ENCODE peak calls at places on chromosome 18, in seven cellular contexts. One of them, this sample, is unnamed.

GRCh38 chr18:49892148-49892924 is 79.0 kb upstream of the ACAA2 start:
- DNase-seq in astrocyte of the spinal cord: peak; percentile 41
- DNase-seq in neural progenitor cell: no peak
- DNase-seq in GM12865: no peak
- DNase-seq in ovary: no peak
- DNase-seq in tibial artery: no peak
- DNase-seq in cardiac fibroblast: no peak
- DNase-seq in this sample: no peak

GRCh38 chr18:741931-742512 is 29.6 kb upstream of the ENOSF1 start:
- DNase-seq in neural progenitor cell: peak; percentile 28
- DNase-seq in ovary: no peak
- DNase-seq in GM12865: peak; percentile 62
- DNase-seq in tibial artery: no peak
- DNase-seq in cardiac fibroblast: peak; percentile 71
- DNase-seq in astrocyte of the spinal cord: peak; percentile 60
- DNase-seq in this sample: no peak

GRCh38 chr18:24176727-24177416 is 38.0 kb downstream of the CABYR start:
- DNase-seq in tibial artery: no peak
- DNase-seq in ovary: peak; percentile 48
- DNase-seq in astrocyte of the spinal cord: peak; percentile 48
- DNase-seq in GM12865: peak; percentile 85
- DNase-seq in cardiac fibroblast: peak; percentile 69
- DNase-seq in neural progenitor cell: peak; percentile 86
- DNase-seq in this sample: no peak

GRCh38 chr18:55688066-55688465 is 100.1 kb upstream of the TCF4 start:
- DNase-seq in astrocyte of the spinal cord: no peak
- DNase-seq in cardiac fibroblast: no peak
- DNase-seq in ovary: no peak
- DNase-seq in tibial artery: no peak
- DNase-seq in GM12865: no peak
- DNase-seq in neural progenitor cell: no peak
- DNase-seq in this sample: no peak

GRCh38 chr18:36074435-36074834 is 7.1 kb upstream of the RPRD1A start:
- DNase-seq in cardiac fibroblast: no peak
- DNase-seq in neural progenitor cell: no peak
- DNase-seq in ovary: no peak
- DNase-seq in astrocyte of the spinal cord: no peak
- DNase-seq in GM12865: no peak
- DNase-seq in tibial artery: no peak
- DNase-seq in this sample: no peak

GRCh38 chr18:64037812-64038414 is 68.0 kb downstream of the SERPINB8 start:
- DNase-seq in GM12865: peak; percentile 49
- DNase-seq in neural progenitor cell: peak; percentile 62
- DNase-seq in astrocyte of the spinal cord: peak; percentile 49
- DNase-seq in ovary: no peak
- DNase-seq in tibial artery: no peak
- DNase-seq in cardiac fibroblast: peak; percentile 24
- DNase-seq in this sample: no peak

GRCh38 chr18:54904521-54904920 is 54.7 kb downstream of the CCDC68 start:
- DNase-seq in neural progenitor cell: no peak
- DNase-seq in ovary: no peak
- DNase-seq in GM12865: no peak
- DNase-seq in tibial artery: no peak
- DNase-seq in astrocyte of the spinal cord: no peak
- DNase-seq in cardiac fibroblast: no peak
- DNase-seq in this sample: no peak

GRCh38 chr18:77067315-77068061 is 65.1 kb downstream of the MBP start:
- DNase-seq in astrocyte of the spinal cord: peak; percentile 96
- DNase-seq in neural progenitor cell: no peak
- DNase-seq in cardiac fibroblast: peak; percentile 95
- DNase-seq in GM12865: peak; percentile 84
- DNase-seq in ovary: peak; percentile 69
- DNase-seq in tibial artery: peak; percentile 86
- DNase-seq in this sample: no peak

GRCh38 chr18:45275367-45276113 is 339.7 kb upstream of the SLC14A2 start:
- DNase-seq in cardiac fibroblast: peak; percentile 46
- DNase-seq in GM12865: peak; percentile 49
- DNase-seq in astrocyte of the spinal cord: peak; percentile 42
- DNase-seq in tibial artery: no peak
- DNase-seq in ovary: no peak
- DNase-seq in neural progenitor cell: peak; percentile 37
- DNase-seq in this sample: no peak

GRCh38 chr18:32877371-32877770 is 104.5 kb upstream of the KLHL14 start:
- DNase-seq in cardiac fibroblast: no peak
- DNase-seq in neural progenitor cell: no peak
- DNase-seq in astrocyte of the spinal cord: no peak
- DNase-seq in GM12865: no peak
- DNase-seq in ovary: no peak
- DNase-seq in tibial artery: no peak
- DNase-seq in this sample: no peak

GRCh38 chr18:25289040-25289631 is 62.8 kb downstream of the ZNF521 start:
- DNase-seq in neural progenitor cell: no peak
- DNase-seq in astrocyte of the spinal cord: peak; percentile 95
- DNase-seq in tibial artery: no peak
- DNase-seq in GM12865: no peak
- DNase-seq in ovary: no peak
- DNase-seq in cardiac fibroblast: peak; percentile 92
- DNase-seq in this sample: no peak

GRCh38 chr18:5420909-5421308 is 122.9 kb downstream of the EPB41L3 start:
- DNase-seq in astrocyte of the spinal cord: no peak
- DNase-seq in neural progenitor cell: no peak
- DNase-seq in GM12865: no peak
- DNase-seq in tibial artery: no peak
- DNase-seq in cardiac fibroblast: no peak
- DNase-seq in ovary: no peak
- DNase-seq in this sample: no peak

GRCh38 chr18:45590060-45590537 is 25.2 kb upstream of the SLC14A2 start:
- DNase-seq in tibial artery: no peak
- DNase-seq in ovary: no peak
- DNase-seq in astrocyte of the spinal cord: peak; percentile 77
- DNase-seq in neural progenitor cell: no peak
- DNase-seq in cardiac fibroblast: peak; percentile 54
- DNase-seq in GM12865: no peak
- DNase-seq in this sample: no peak

GRCh38 chr18:58102020-58102419 is 58.0 kb downstream of the NEDD4L start:
- DNase-seq in astrocyte of the spinal cord: no peak
- DNase-seq in neural progenitor cell: no peak
- DNase-seq in GM12865: no peak
- DNase-seq in ovary: no peak
- DNase-seq in cardiac fibroblast: no peak
- DNase-seq in tibial artery: no peak
- DNase-seq in this sample: no peak

GRCh38 chr18:77113361-77114069 is 19.1 kb downstream of the MBP start:
- DNase-seq in tibial artery: peak; percentile 48
- DNase-seq in GM12865: no peak
- DNase-seq in ovary: no peak
- DNase-seq in neural progenitor cell: no peak
- DNase-seq in cardiac fibroblast: no peak
- DNase-seq in astrocyte of the spinal cord: no peak
- DNase-seq in this sample: no peak

GRCh38 chr18:44325903-44326650 is 354.6 kb upstream of the SETBP1 start:
- DNase-seq in ovary: no peak
- DNase-seq in GM12865: peak; percentile 54
- DNase-seq in tibial artery: no peak
- DNase-seq in astrocyte of the spinal cord: peak; percentile 72
- DNase-seq in neural progenitor cell: peak; percentile 87
- DNase-seq in cardiac fibroblast: peak; percentile 84
- DNase-seq in this sample: no peak

GRCh38 chr18:63683152-63683551 is 19.6 kb upstream of the SERPINB11 start:
- DNase-seq in GM12865: no peak
- DNase-seq in neural progenitor cell: peak; percentile 58
- DNase-seq in tibial artery: no peak
- DNase-seq in astrocyte of the spinal cord: peak; percentile 85
- DNase-seq in cardiac fibroblast: peak; percentile 90
- DNase-seq in ovary: no peak
- DNase-seq in this sample: peak; percentile 75

GRCh38 chr18:35047697-35048292 is 6.6 kb downstream of the MAPRE2 start:
- DNase-seq in tibial artery: no peak
- DNase-seq in cardiac fibroblast: no peak
- DNase-seq in neural progenitor cell: no peak
- DNase-seq in GM12865: no peak
- DNase-seq in ovary: no peak
- DNase-seq in astrocyte of the spinal cord: no peak
- DNase-seq in this sample: no peak

GRCh38 chr18:35050638-35051287 is 9.6 kb downstream of the MAPRE2 start:
- DNase-seq in astrocyte of the spinal cord: no peak
- DNase-seq in GM12865: peak; percentile 12
- DNase-seq in ovary: no peak
- DNase-seq in cardiac fibroblast: peak; percentile 63
- DNase-seq in tibial artery: no peak
- DNase-seq in neural progenitor cell: no peak
- DNase-seq in this sample: no peak

GRCh38 chr18:35050004-35050623 is 8.9 kb downstream of the MAPRE2 start:
- DNase-seq in cardiac fibroblast: peak; percentile 33
- DNase-seq in tibial artery: no peak
- DNase-seq in GM12865: peak; percentile 16
- DNase-seq in ovary: no peak
- DNase-seq in astrocyte of the spinal cord: peak; percentile 30
- DNase-seq in neural progenitor cell: no peak
- DNase-seq in this sample: no peak

GRCh38 chr18:35051978-35052377 is 10.8 kb downstream of the MAPRE2 start:
- DNase-seq in ovary: no peak
- DNase-seq in neural progenitor cell: no peak
- DNase-seq in astrocyte of the spinal cord: peak; percentile 32
- DNase-seq in tibial artery: no peak
- DNase-seq in GM12865: no peak
- DNase-seq in cardiac fibroblast: peak; percentile 36
- DNase-seq in this sample: no peak

DNA sequence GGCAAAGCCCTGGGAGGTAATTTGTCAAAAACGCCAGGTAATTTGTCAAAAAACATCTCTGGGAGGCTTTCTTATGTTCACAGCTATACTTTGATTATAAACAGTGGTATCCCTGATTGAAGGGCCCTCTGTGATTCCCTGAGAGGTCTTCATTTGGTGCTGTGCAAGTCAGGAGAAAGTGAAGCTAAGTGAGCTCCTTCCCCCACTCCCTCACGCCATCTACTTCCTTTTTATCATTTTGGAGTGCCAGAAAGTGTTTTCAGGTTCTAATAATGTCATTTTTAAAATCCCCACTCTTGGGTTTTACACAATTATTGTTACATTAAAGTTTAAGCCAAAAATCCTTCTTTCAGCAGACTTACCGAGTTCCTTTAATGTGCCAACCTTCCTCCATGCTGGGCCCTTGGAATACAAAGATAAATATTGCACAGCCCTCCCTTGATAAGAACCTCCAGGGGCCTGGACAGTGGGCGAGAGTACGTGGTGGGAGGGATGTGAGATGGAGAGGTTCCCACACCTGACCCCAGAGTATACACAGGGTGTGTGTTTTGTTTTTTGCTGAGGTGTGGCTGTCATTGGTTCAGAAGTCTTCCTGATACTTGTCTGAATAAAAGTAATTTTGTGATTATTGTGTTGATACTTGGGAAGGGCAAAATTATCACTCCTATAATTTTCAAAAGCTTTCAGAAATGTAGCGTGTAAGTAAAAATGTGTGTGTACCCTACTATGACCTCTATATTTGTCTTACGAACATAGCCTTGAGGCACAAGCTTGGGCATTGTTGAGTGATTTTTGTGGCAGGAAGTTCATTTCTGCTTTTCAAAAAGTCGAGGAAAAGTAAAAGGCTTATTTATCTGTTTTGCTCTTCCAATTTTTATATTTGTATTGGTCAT is 8.1 kb downstream of the MAPRE2 start:
- DNase-seq in tibial artery: no peak
- DNase-seq in astrocyte of the spinal cord: no peak
- DNase-seq in GM12865: peak; percentile 39
- DNase-seq in neural progenitor cell: no peak
- DNase-seq in cardiac fibroblast: no peak
- DNase-seq in ovary: no peak
- DNase-seq in this sample: no peak
- H3K4me3 ChIP-seq in tibial artery: no peak overlapping the region
- H3K4me3 ChIP-seq in astrocyte of the spinal cord: no peak overlapping the region
- H3K4me3 ChIP-seq in GM12865: peak overlapping the region; percentile 54
- H3K4me3 ChIP-seq in neural progenitor cell: no peak overlapping the region
- H3K4me3 ChIP-seq in cardiac fibroblast: no peak overlapping the region
- H3K4me3 ChIP-seq in ovary: no peak overlapping the region
- H3K4me3 ChIP-seq in this sample: no peak overlapping the region

DNA sequence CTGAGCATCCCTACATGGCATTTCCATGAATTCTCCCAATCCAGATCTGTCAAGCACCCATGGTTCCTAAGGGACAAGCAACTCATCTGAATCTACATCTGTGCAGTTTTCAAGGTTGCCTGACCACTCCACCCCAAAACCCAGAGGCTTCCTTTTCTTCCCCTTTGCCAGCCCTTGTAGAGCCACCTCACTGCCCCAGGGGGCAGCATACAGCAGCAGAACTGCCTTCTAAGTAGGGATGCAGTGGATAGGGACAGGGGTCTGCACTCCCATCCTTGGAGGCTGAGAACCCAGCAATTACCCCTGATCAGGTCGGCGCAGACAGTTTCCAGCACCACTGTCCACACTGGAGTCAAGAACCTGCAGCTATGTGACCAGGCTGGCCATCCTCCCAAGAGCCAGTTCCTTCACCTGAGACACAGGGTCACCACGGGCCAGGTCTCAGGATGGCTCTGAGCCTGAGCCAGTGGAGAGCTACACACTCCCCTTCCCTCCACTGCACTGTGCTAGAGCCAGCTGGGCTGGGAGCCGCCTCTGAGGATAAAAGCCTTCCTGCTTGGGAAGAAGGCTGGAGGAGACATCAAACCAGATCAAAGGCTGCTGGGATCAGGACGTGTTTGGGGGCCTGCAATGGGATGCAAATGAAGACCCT is 283.1 kb downstream of the CELF4 start:
- DNase-seq in GM12865: peak; percentile 4
- DNase-seq in ovary: no peak
- DNase-seq in neural progenitor cell: peak; percentile 49
- DNase-seq in cardiac fibroblast: no peak
- DNase-seq in astrocyte of the spinal cord: no peak
- DNase-seq in tibial artery: no peak
- DNase-seq in this sample: no peak
- TF ChIP-seq CTCF in GM12865: peak; percentile 34
- TF ChIP-seq CTCF in ovary: no peak
- TF ChIP-seq CTCF in neural progenitor cell: peak; percentile 65
- TF ChIP-seq CTCF in cardiac fibroblast: no peak
- TF ChIP-seq CTCF in astrocyte of the spinal cord: peak; percentile 40
- TF ChIP-seq CTCF in tibial artery: no peak
- TF ChIP-seq CTCF in this sample: peak; percentile 26

DNA sequence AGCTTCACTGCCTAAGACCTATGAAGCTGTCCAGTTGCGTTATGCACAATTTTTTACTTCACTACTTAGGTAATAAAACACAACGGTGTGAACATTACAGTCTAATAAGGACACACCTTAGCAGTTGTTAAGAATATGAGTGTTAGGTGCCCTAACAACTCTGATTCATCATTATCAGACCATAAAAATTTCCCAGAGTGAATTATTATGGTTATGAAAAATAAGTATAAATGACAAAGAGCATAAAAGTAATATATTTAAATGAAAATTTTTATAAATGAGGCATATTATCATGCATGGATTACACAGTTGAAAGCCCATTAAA is 250.3 kb downstream of the DSEL start:
- DNase-seq in tibial artery: no peak
- DNase-seq in ovary: no peak
- DNase-seq in cardiac fibroblast: no peak
- DNase-seq in GM12865: no peak
- DNase-seq in neural progenitor cell: no peak
- DNase-seq in astrocyte of the spinal cord: no peak
- DNase-seq in this sample: no peak
- H3K4me3 ChIP-seq in tibial artery: no peak overlapping the region
- H3K4me3 ChIP-seq in ovary: no peak overlapping the region
- H3K4me3 ChIP-seq in cardiac fibroblast: no peak overlapping the region
- H3K4me3 ChIP-seq in GM12865: no peak overlapping the region
- H3K4me3 ChIP-seq in neural progenitor cell: no peak overlapping the region
- H3K4me3 ChIP-seq in astrocyte of the spinal cord: no peak overlapping the region
- H3K4me3 ChIP-seq in this sample: no peak overlapping the region

GRCh38 chr18:59715966-59716369 is 18.7 kb upstream of the CCBE1 start:
- DNase-seq in astrocyte of the spinal cord: peak; percentile 88
- DNase-seq in cardiac fibroblast: peak; percentile 92
- DNase-seq in tibial artery: no peak
- DNase-seq in neural progenitor cell: no peak
- DNase-seq in GM12865: no peak
- DNase-seq in ovary: no peak
- DNase-seq in this sample: peak; percentile 58
- TF ChIP-seq CTCF in astrocyte of the spinal cord: no peak
- TF ChIP-seq CTCF in cardiac fibroblast: peak; percentile 25
- TF ChIP-seq CTCF in tibial artery: no peak
- TF ChIP-seq CTCF in neural progenitor cell: no peak
- TF ChIP-seq CTCF in GM12865: no peak
- TF ChIP-seq CTCF in ovary: no peak
- TF ChIP-seq CTCF in this sample: peak; percentile 8

This sample was measured in RWPE2.